ENCODE peak calls at places on chromosome 20, in six cellular contexts. One of them, this sample, is unnamed.

GRCh38 chr20:40010483-40010882 is 678.6 kb downstream of the MAFB start:
- DNase-seq in naive thymus-derived CD8-positive, alpha-beta T cell: no peak
- DNase-seq in activated CD4-positive, alpha-beta T cell treated with anti-CD3 and anti-CD28 coated beads, Interleukin-2, amount 50 U/mL, for 4 hours: no peak
- DNase-seq in epithelial cell of esophagus: no peak
- DNase-seq in mesothelial cell of epicardium: no peak
- DNase-seq in HuH-7.5: no peak
- DNase-seq in this sample: no peak

GRCh38 chr20:17611540-17612286 is 41.8 kb downstream of the DSTN start:
- DNase-seq in naive thymus-derived CD8-positive, alpha-beta T cell: no peak
- DNase-seq in activated CD4-positive, alpha-beta T cell treated with anti-CD3 and anti-CD28 coated beads, Interleukin-2, amount 50 U/mL, for 4 hours: no peak
- DNase-seq in epithelial cell of esophagus: peak; percentile 74
- DNase-seq in mesothelial cell of epicardium: peak; percentile 39
- DNase-seq in HuH-7.5: peak; percentile 66
- DNase-seq in this sample: no peak

GRCh38 chr20:6993016-6993415 is 225.5 kb downstream of the BMP2 start:
- DNase-seq in naive thymus-derived CD8-positive, alpha-beta T cell: no peak
- DNase-seq in activated CD4-positive, alpha-beta T cell treated with anti-CD3 and anti-CD28 coated beads, Interleukin-2, amount 50 U/mL, for 4 hours: no peak
- DNase-seq in epithelial cell of esophagus: peak; percentile 98
- DNase-seq in mesothelial cell of epicardium: no peak
- DNase-seq in HuH-7.5: no peak
- DNase-seq in this sample: no peak

GRCh38 chr20:48275325-48275724 is 490.0 kb upstream of the SULF2 start:
- DNase-seq in naive thymus-derived CD8-positive, alpha-beta T cell: no peak
- DNase-seq in activated CD4-positive, alpha-beta T cell treated with anti-CD3 and anti-CD28 coated beads, Interleukin-2, amount 50 U/mL, for 4 hours: no peak
- DNase-seq in epithelial cell of esophagus: no peak
- DNase-seq in mesothelial cell of epicardium: no peak
- DNase-seq in HuH-7.5: no peak
- DNase-seq in this sample: no peak

GRCh38 chr20:4962257-4962855 is 39.0 kb downstream of the SLC23A2 start:
- DNase-seq in naive thymus-derived CD8-positive, alpha-beta T cell: peak; percentile 22
- DNase-seq in activated CD4-positive, alpha-beta T cell treated with anti-CD3 and anti-CD28 coated beads, Interleukin-2, amount 50 U/mL, for 4 hours: no peak
- DNase-seq in epithelial cell of esophagus: no peak
- DNase-seq in mesothelial cell of epicardium: no peak
- DNase-seq in HuH-7.5: no peak
- DNase-seq in this sample: no peak

GRCh38 chr20:32674362-32674789 is 635 bp upstream of the C20orf203 start:
- DNase-seq in naive thymus-derived CD8-positive, alpha-beta T cell: peak; percentile 72
- DNase-seq in activated CD4-positive, alpha-beta T cell treated with anti-CD3 and anti-CD28 coated beads, Interleukin-2, amount 50 U/mL, for 4 hours: peak; percentile 72
- DNase-seq in epithelial cell of esophagus: peak; percentile 73
- DNase-seq in mesothelial cell of epicardium: peak; percentile 71
- DNase-seq in HuH-7.5: peak; percentile 89
- DNase-seq in this sample: peak; percentile 38

GRCh38 chr20:24782221-24782620 is 166.8 kb upstream of the CST7 start:
- DNase-seq in naive thymus-derived CD8-positive, alpha-beta T cell: no peak
- DNase-seq in activated CD4-positive, alpha-beta T cell treated with anti-CD3 and anti-CD28 coated beads, Interleukin-2, amount 50 U/mL, for 4 hours: no peak
- DNase-seq in epithelial cell of esophagus: no peak
- DNase-seq in mesothelial cell of epicardium: no peak
- DNase-seq in HuH-7.5: no peak
- DNase-seq in this sample: no peak

GRCh38 chr20:4809707-4810106 is 88.0 kb downstream of the PRND start:
- DNase-seq in naive thymus-derived CD8-positive, alpha-beta T cell: no peak
- DNase-seq in activated CD4-positive, alpha-beta T cell treated with anti-CD3 and anti-CD28 coated beads, Interleukin-2, amount 50 U/mL, for 4 hours: no peak
- DNase-seq in epithelial cell of esophagus: no peak
- DNase-seq in mesothelial cell of epicardium: no peak
- DNase-seq in HuH-7.5: no peak
- DNase-seq in this sample: no peak

GRCh38 chr20:46914789-46915359 is 20.2 kb downstream of the EYA2 start:
- DNase-seq in naive thymus-derived CD8-positive, alpha-beta T cell: no peak
- DNase-seq in activated CD4-positive, alpha-beta T cell treated with anti-CD3 and anti-CD28 coated beads, Interleukin-2, amount 50 U/mL, for 4 hours: no peak
- DNase-seq in epithelial cell of esophagus: no peak
- DNase-seq in mesothelial cell of epicardium: no peak
- DNase-seq in HuH-7.5: no peak
- DNase-seq in this sample: no peak

GRCh38 chr20:1296117-1296610 is 30.1 kb downstream of the SNPH start:
- DNase-seq in naive thymus-derived CD8-positive, alpha-beta T cell: no peak
- DNase-seq in activated CD4-positive, alpha-beta T cell treated with anti-CD3 and anti-CD28 coated beads, Interleukin-2, amount 50 U/mL, for 4 hours: no peak
- DNase-seq in epithelial cell of esophagus: no peak
- DNase-seq in mesothelial cell of epicardium: no peak
- DNase-seq in HuH-7.5: no peak
- DNase-seq in this sample: no peak

GRCh38 chr20:32582659-32583580 is 2.2 kb downstream of the NOL4L start:
- DNase-seq in naive thymus-derived CD8-positive, alpha-beta T cell: peak; percentile 27
- DNase-seq in activated CD4-positive, alpha-beta T cell treated with anti-CD3 and anti-CD28 coated beads, Interleukin-2, amount 50 U/mL, for 4 hours: no peak
- DNase-seq in epithelial cell of esophagus: no peak
- DNase-seq in mesothelial cell of epicardium: peak; percentile 71
- DNase-seq in HuH-7.5: peak; percentile 58
- DNase-seq in this sample: no peak

This sample was measured in stimulated activated CD4-positive, alpha-beta T cell treated with anti-CD3 and anti-CD28 coated beads, TNF-alpha, amount 100 ng/mL, for 4 hours.